ENCODE peak calls at places on chromosomes 6 and 20, in nine cellular contexts. O is SK-N-SH, A is PC-9, X is fibroblast of lung, U is IMR-90, I is H1, Y is HCT116, K is mammary epithelial cell, S is neural progenitor cell. Z is an unnamed sample.
A peak's percentile ranks its signal among the peaks of the same experiment; 100 is the strongest.

GRCh38 chr6:116793224-116793623 is 27.7 kb upstream of the FAM162B start:
- DNase-seq in K (no peak), X (no peak), O (no peak), Y (no peak), A (no peak), S (no peak), I (no peak), U (no peak), Z (no peak)

GRCh38 chr6:15320683-15321082 is 74.8 kb downstream of the JARID2 start:
- DNase-seq in X (peak; percentile 38), O (no peak), U (peak; percentile 54), A (no peak), Y (no peak), I (no peak), S (no peak), K (peak; percentile 27), Z (peak; percentile 13)

GRCh38 chr20:52361650-52362049 is 170.1 kb upstream of the ZFP64 start:
- DNase-seq in A (no peak), S (no peak), K (no peak), Y (no peak), O (no peak), I (no peak), U (no peak), X (no peak), Z (no peak)

GRCh38 chr6:111674413-111674812 is 68.7 kb upstream of the TRAF3IP2 start:
- DNase-seq in U (no peak), I (no peak), Y (no peak), X (no peak), A (no peak), K (no peak), S (no peak), O (no peak), Z (no peak)

GRCh38 chr20:25051386-25052155 is 6.4 kb downstream of the ACSS1 start:
- DNase-seq in K (no peak), Y (no peak), A (peak; percentile 21), I (no peak), O (no peak), S (no peak), U (no peak), X (no peak), Z (no peak)

GRCh38 chr6:167745660-167746376 is 80.9 kb upstream of the AFDN start:
- DNase-seq in Y (no peak), K (no peak), I (no peak), U (no peak), A (no peak), S (no peak), O (no peak), X (no peak), Z (no peak)

GRCh38 chr6:73258721-73259120 is 4.3 kb downstream of the KHDC1 start:
- DNase-seq in I (no peak), Y (no peak), S (no peak), A (no peak), U (no peak), X (no peak), K (no peak), O (no peak), Z (no peak)

GRCh38 chr6:99412065-99412464 is 13.0 kb downstream of the PNISR start:
- DNase-seq in A (no peak), K (no peak), U (no peak), I (no peak), X (no peak), Y (no peak), O (no peak), S (no peak), Z (no peak)

GRCh38 chr6:94487371-94487770 is 1068.0 kb upstream of the EPHA7 start:
- DNase-seq in K (peak; percentile 2), Y (no peak), S (no peak), O (no peak), A (no peak), U (no peak), X (no peak), I (no peak), Z (peak; percentile 21)

DNA sequence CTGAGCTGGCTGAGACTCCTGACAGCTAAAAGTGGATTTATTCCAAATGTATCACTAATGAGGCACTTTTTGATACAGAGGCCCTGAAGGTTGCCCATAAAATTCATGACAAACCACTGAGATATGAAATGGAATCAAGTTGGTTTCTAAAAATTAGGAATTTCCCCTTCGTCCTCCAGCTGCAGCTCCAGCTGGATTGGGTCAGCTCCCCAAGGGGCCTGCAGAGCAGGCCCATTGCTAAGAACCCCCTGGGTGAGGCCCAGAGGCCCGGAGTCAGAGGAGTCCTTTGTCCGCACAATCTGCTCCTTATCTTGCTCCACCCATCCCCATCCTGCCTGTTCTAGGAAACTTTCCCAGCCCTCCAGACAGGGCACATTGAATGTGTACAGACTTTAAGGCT is 163.5 kb upstream of the TOP1 start:
- DNase-seq in X (no peak), U (no peak), I (no peak), Y (no peak), O (no peak), S (no peak), A (no peak), K (no peak), Z (no peak)
- H3K4me1 ChIP-seq in X (peaks cover 17% of the 10 kb centered on the region), U (peaks cover 14% of the 10 kb centered on the region), I (no peaks in the 10 kb centered on the region), Y (peaks cover 22% of the 10 kb centered on the region), O (peaks cover 6% of the 10 kb centered on the region), S (no peaks in the 10 kb centered on the region), A (no peaks in the 10 kb centered on the region), K (peaks cover 4% of the 10 kb centered on the region), Z (no peaks in the 10 kb centered on the region)

GRCh38 chr6:28710466-28711191 is 184.9 kb downstream of the GPX5 start:
- DNase-seq in I (peak; percentile 85), U (peak; percentile 58), X (peak; percentile 67), S (peak; percentile 49), Y (no peak), O (no peak), A (peak; percentile 52), K (peak; percentile 67), Z (peak; percentile 25)
- H3K4me2 ChIP-seq in I (peak overlapping the region; percentile 79), U (no peak overlapping the region), X (no peak overlapping the region), S (peak overlapping the region; percentile 87), Y (no peak overlapping the region), O (peak overlapping the region; percentile 71), A (peak overlapping the region; percentile 94), K (no peak overlapping the region), Z (no peak overlapping the region)

GRCh38 chr6:30981942-30982772 is 1.4 kb upstream of the MUC21 start:
- DNase-seq in O (no peak), X (peak; percentile 87), K (peak; percentile 82), U (peak; percentile 81), S (peak; percentile 61), I (peak; percentile 68), A (no peak), Y (no peak), Z (peak; percentile 58)
- TF ChIP-seq CTCF in O (peak; percentile 48), X (peak; percentile 30), K (peak; percentile 39), U (peak; percentile 12), S (peak; percentile 43), I (peak; percentile 39), A (no peak), Y (peak; percentile 37), Z (peak; percentile 29)

DNA sequence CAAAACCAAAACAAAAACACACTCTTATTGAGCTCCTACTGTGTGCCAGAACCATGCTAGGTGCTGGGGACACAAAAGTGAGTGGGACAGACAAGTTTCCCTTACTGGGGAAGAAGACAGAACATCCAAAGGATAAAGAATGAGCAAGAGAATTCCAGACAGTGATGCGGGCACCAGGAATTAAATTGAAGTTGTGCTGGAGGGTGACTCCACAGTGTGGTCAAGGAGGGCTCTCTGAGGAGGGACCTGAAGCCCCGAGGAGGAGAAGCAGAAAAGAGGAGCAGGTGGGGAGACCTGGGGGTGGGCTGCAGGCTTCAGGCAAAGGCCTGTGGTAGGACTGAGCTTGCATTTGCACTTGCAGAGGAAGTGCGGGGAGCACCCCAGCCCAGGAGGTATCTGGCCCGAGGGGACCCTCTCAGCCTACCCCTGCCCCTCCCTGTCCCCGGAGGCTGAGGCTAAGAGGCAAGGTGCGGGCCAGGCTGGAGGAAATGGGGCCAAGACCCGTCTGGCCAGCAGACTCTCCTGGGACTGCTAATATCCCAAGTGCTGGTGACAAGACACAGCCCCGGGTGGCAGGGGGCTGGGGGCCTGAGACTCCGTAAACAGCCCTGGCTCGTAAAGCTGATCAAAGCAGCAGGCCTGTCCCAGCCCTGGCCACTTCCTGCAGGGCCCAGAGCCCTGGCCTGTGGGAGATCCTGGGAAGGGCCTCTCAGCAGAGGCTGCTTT is 57.1 kb downstream of the SNAI1 start:
- DNase-seq in Y (no peak), K (no peak), A (no peak), I (no peak), S (no peak), U (no peak), O (peak; percentile 72), X (peak; percentile 19), Z (no peak)
- H3K4me1 ChIP-seq in Y (peaks cover 3% of the 10 kb centered on the region), K (peaks cover under 1% of the 10 kb centered on the region), A (peaks cover 25% of the 10 kb centered on the region), I (peaks cover 3% of the 10 kb centered on the region), S (peaks cover 19% of the 10 kb centered on the region), U (peaks cover 6% of the 10 kb centered on the region), O (peaks cover 6% of the 10 kb centered on the region), X (no peaks in the 10 kb centered on the region), Z (peaks cover 4% of the 10 kb centered on the region)

DNA sequence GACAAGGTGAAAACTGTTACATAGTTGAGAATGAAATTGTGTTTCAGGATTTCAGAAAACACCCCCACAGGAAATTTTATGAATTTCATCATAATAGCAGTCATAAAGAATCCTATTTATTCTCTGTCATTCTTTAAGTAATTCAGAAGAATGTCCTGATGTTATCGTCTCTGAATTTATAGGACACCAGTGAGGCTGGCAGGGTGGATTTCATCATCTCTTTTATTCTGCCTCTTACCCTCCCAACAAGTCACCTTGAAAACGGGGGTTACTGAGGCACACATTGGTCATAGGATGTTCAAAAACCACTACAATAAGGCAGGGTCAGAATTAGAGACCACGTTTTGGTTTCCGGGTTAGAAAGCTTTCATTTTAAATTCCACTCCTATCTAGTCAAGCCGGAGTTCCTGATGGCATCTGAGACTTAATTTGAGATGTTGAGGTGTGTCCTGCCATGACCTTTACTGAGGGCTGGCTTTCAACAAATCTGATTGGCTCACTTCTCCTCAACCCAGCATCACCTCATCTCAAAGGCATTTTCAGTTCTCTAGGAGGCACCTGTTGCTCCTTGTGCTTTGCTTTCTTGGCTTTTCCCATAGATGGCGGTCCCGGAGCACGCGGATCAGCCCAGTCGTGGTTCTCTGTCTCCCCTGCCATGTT is 230.6 kb upstream of the SUPT3H start:
- DNase-seq in O (no peak), I (no peak), S (no peak), U (peak; percentile 15), Y (no peak), X (peak; percentile 76), A (peak; percentile 97), K (peak; percentile 69), Z (peak; percentile 93)
- H3K4me2 ChIP-seq in O (peak overlapping the region; percentile 65), I (no peak overlapping the region), S (no peak overlapping the region), U (no peak overlapping the region), Y (peak overlapping the region; percentile 31), X (no peak overlapping the region), A (peak overlapping the region; percentile 69), K (peak overlapping the region; percentile 48), Z (peak overlapping the region; percentile 78)